ENCODE peak calls at places on chromosomes 13 and 19, in six cellular contexts. M, W, V, T, B and Q are unnamed samples.

GRCh38 chr19:3024870-3025515 is 4.1 kb downstream of the TLE2 start:
- DNase-seq in M (no peak), W (no peak), V (peak; percentile 67), T (peak; percentile 24), B (no peak), Q (no peak)

GRCh38 chr13:41650706-41651105 is 193.4 kb downstream of the RGCC start:
- DNase-seq in M (no peak), W (no peak), V (no peak), T (no peak), B (no peak), Q (no peak)

GRCh38 chr19:4352701-4353121 is 9.3 kb downstream of the MPND start:
- DNase-seq in M (no peak), W (peak; percentile 47), V (peak; percentile 83), T (peak; percentile 74), B (peak; percentile 71), Q (no peak)

GRCh38 chr13:91955546-91956355 is 557.3 kb downstream of the GPC5 start:
- DNase-seq in M (no peak), W (no peak), V (no peak), T (no peak), B (no peak), Q (no peak)

GRCh38 chr19:29285878-29286277 is 72.9 kb upstream of the UQCRFS1 start:
- DNase-seq in M (no peak), W (no peak), V (peak; percentile 69), T (peak; percentile 25), B (no peak), Q (no peak)

GRCh38 chr13:48532146-48532472 is 771 bp downstream of the RCBTB2 start:
- DNase-seq in M (peak; percentile 26), W (no peak), V (no peak), T (no peak), B (no peak), Q (no peak)

GRCh38 chr13:99191900-99192399 is 8.7 kb upstream of the UBAC2 start:
- DNase-seq in M (no peak), W (no peak), V (no peak), T (no peak), B (no peak), Q (no peak)

GRCh38 chr13:110818747-110819146 is 96.1 kb downstream of the ANKRD10 start:
- DNase-seq in M (no peak), W (no peak), V (peak; percentile 34), T (no peak), B (no peak), Q (no peak)

GRCh38 chr13:30711375-30711774 is 24.0 kb upstream of the ALOX5AP start:
- DNase-seq in M (no peak), W (no peak), V (no peak), T (no peak), B (no peak), Q (no peak)

GRCh38 chr19:51366999-51367564 is 894 bp upstream of the ETFB start:
- DNase-seq in M (no peak), W (no peak), V (no peak), T (no peak), B (no peak), Q (no peak)

GRCh38 chr19:5205937-5206750 is 134.5 kb downstream of the PTPRS start:
- DNase-seq in M (no peak), W (no peak), V (no peak), T (no peak), B (no peak), Q (no peak)

GRCh38 chr13:113835461-113836274 is 28.2 kb downstream of the GAS6 start:
- DNase-seq in M (no peak), W (no peak), V (no peak), T (no peak), B (no peak), Q (peak; percentile 54)

DNA sequence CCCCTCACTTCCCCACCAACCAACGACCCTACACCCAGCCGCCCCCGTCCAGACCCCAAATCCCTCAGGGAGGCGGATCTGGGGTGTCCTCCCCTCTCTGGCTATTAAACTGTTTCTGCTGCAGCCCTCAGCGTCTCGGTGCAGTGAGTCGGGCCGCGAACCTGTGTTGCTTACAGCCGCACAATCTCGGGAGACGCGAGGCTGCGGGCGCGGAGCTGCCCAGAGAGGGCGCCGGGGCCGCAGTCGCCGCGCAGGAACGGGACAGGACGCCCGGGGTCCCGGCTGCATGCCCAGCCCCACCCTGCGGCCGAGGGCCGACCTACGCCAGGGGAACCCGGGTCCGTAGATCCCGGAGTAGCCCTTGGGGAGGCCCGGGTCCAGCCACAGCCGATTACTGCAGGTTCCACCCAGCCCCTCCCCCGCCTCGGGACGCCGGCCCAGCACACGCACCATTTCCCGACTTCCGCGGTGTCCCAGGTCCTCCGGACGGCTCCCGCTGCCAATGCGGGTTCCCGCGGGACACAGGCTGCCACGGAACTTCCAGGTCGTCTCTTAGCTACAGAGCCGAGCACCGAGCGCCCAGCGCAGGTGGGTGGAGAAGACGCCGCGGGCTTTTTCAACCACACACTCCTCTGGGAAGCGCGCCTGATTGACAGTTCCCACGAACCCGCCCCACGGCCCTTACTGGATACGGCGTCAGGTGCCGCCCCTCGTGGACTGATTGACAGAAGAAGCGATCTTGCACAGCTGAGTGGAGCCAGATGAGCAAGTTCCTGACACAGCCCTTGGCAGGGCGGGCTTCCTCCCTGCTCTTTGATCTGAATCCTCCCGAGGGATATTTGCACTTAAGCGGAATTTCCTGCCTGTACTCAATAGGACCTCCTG is at the start of gene ZNF799:
- DNase-seq in M (peak; percentile 81), W (peak; percentile 100), V (peak; percentile 88), T (peak; percentile 78), B (peak; percentile 53), Q (peak; percentile 59)
- TF ChIP-seq POLR2A in M (peak; percentile 66), W (peak; percentile 83), V (no peak), T (peak; percentile 74), B (peak; percentile 41), Q (no peak)

GRCh38 chr19:18499055-18499775 is 22.7 kb downstream of the ELL start:
- DNase-seq in M (no peak), W (no peak), V (no peak), T (no peak), B (no peak), Q (no peak)

GRCh38 chr19:18495204-18495911 is 26.5 kb downstream of the ELL start:
- DNase-seq in M (no peak), W (no peak), V (no peak), T (no peak), B (no peak), Q (no peak)

GRCh38 chr19:18494267-18494607 is 27.6 kb downstream of the ELL start:
- DNase-seq in M (no peak), W (no peak), V (no peak), T (no peak), B (no peak), Q (no peak)

GRCh38 chr19:18496167-18496979 is 25.5 kb downstream of the ELL start:
- DNase-seq in M (no peak), W (peak; percentile 32), V (no peak), T (peak; percentile 70), B (no peak), Q (peak; percentile 55)

GRCh38 chr19:18496980-18497256 is 25.0 kb downstream of the ELL start:
- DNase-seq in M (no peak), W (no peak), V (no peak), T (no peak), B (no peak), Q (no peak)
- TF ChIP-seq TAF1 in M (no peak), W (no peak), V (no peak), T (no peak), B (no peak), Q (no peak)

DNA sequence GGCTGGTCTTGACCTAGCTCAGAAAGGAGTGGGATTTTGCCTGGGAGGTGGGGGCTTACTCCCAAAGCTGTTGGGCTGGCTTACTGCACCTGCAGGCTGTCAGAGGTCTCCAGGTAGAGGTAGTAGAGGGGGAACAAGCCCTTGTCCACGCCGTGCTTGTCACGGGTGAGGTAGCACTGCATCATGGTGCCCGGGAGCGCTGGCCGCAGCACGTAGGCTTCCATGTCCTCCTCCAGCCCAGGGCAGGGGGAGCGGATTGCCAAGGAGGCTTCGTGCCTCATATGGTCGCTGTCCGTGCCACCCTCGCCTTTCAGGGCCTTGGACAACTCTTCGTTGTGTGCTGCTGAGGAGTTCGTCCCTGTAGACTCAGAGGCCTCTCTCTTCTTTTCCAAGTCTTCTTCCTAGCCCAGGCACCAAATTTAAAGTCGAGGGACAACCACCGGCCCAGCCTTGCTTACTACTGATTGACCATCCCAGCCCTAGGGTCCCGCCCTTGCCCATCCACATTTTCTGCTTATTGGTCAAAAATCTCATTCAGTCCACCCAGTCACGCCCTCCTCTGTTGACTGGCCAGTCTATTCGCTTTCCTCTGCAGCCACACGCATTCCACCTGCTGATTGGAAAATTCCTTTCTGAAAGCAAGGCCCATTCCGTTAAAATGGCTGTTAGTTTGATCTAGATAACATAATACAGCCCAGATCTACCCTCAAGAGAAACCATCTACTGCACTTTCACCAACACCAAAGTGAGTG is 10.5 kb downstream of the TULP2 start:
- DNase-seq in M (no peak), W (no peak), V (no peak), T (no peak), B (no peak), Q (no peak)
- TF ChIP-seq POLR2A in M (no peak), W (no peak), V (no peak), T (no peak), B (no peak), Q (no peak)

GRCh38 chr19:23222998-23223652 is 27.1 kb downstream of the ZNF724 start:
- DNase-seq in M (no peak), W (peak; percentile 0), V (no peak), T (no peak), B (no peak), Q (no peak)
- TF ChIP-seq TAF1 in M (no peak), W (no peak), V (no peak), T (no peak), B (no peak), Q (no peak)

GRCh38 chr19:55580628-55581144 is at the start of gene ZNF579:
- DNase-seq in M (peak; percentile 52), W (peak; percentile 80), V (peak; percentile 90), T (peak; percentile 86), B (peak; percentile 82), Q (peak; percentile 88)
- TF ChIP-seq POLR2A in M (peak; percentile 75), W (peak; percentile 23), V (no peak), T (peak; percentile 33), B (peak; percentile 58), Q (peak; percentile 42)

DNA sequence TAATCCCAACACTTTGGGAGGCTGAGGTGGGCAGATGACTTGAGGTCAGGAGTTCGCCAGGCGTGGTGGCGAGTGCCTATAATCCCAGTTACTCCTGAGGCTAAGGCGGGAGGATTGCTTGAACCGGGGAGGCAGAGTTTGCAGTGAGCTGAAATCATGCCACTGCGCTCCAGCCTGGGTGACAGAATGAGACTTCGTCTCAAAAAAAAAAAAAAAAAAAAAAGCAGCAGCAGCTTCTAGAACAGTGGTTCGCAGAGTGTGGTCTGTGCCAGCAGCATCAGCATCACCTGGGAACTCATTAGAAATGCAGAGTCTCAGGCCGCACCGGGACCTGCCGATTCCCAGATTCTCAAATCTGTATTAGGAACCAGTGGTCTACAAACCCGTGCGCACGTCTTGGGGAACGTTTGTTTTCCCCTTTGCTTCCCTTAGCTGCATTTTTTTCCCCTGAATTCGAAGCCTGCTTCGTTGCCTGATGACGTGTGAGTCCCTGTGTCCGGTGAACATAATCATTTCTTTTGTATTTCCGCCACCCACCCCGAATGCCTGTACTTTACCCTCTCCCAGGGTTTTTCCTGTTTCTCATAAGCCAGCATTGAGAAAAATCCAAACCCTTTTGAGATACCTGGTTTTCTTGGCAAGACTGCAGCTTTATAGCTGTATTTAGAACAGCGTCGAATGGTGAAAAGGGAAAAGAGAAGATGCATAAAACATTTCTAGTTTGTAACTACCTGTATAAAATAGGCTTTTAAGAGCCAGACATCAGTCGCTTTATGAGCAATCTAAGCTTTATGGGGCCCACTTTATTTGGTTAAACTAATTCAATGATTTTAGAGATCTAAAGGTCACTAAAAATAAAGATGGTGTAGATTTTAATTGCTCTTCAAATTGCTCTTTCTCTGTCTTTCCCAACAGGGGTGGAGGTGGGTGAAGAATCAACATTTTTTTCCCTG is 49.8 kb downstream of the BICRA start:
- DNase-seq in M (no peak), W (no peak), V (no peak), T (no peak), B (no peak), Q (no peak)
- TF ChIP-seq TAF1 in M (no peak), W (no peak), V (no peak), T (no peak), B (no peak), Q (no peak)